ENCODE peak calls at places on chromosomes 3 and 15, in four cellular contexts. One of them, this sample, is unnamed.
A peak's percentile ranks its signal among the peaks of the same experiment; 100 is the strongest.

GRCh38 chr3:172089250-172089649 is 49.9 kb downstream of the FNDC3B start:
- DNase-seq in SK-N-SH: no peak
- DNase-seq in IMR-90: no peak
- DNase-seq in K562: no peak
- DNase-seq in this sample: no peak

GRCh38 chr3:44104668-44105321 is 136.9 kb upstream of the TOPAZ1 start:
- DNase-seq in IMR-90: peak; percentile 16
- DNase-seq in SK-N-SH: no peak
- DNase-seq in K562: no peak
- DNase-seq in this sample: peak; percentile 80

GRCh38 chr3:45896956-45897355 is 10.6 kb downstream of the CCR9 start:
- DNase-seq in K562: no peak
- DNase-seq in IMR-90: peak; percentile 85
- DNase-seq in SK-N-SH: peak; percentile 34
- DNase-seq in this sample: no peak

GRCh38 chr15:76339302-76340197 is 3.0 kb downstream of the ISL2 start:
- DNase-seq in K562: no peak
- DNase-seq in IMR-90: no peak
- DNase-seq in SK-N-SH: peak; percentile 24
- DNase-seq in this sample: no peak

GRCh38 chr3:104632521-104632920 is 734.2 kb upstream of the ALCAM start:
- DNase-seq in K562: no peak
- DNase-seq in IMR-90: no peak
- DNase-seq in SK-N-SH: no peak
- DNase-seq in this sample: no peak

GRCh38 chr15:77015651-77016320 is 20.9 kb downstream of the PSTPIP1 start:
- DNase-seq in K562: no peak
- DNase-seq in SK-N-SH: no peak
- DNase-seq in IMR-90: no peak
- DNase-seq in this sample: no peak

GRCh38 chr3:185677146-185677829 is 91.2 kb downstream of the SENP2 start:
- DNase-seq in IMR-90: peak; percentile 77
- DNase-seq in K562: peak; percentile 57
- DNase-seq in SK-N-SH: peak; percentile 56
- DNase-seq in this sample: peak; percentile 62

GRCh38 chr3:140014831-140015495 is 80.0 kb downstream of the CLSTN2 start:
- DNase-seq in SK-N-SH: no peak
- DNase-seq in K562: no peak
- DNase-seq in IMR-90: no peak
- DNase-seq in this sample: no peak

GRCh38 chr15:76962337-76963013 is 30.9 kb downstream of the RCN2 start:
- DNase-seq in SK-N-SH: no peak
- DNase-seq in IMR-90: no peak
- DNase-seq in K562: peak; percentile 14
- DNase-seq in this sample: no peak

GRCh38 chr15:77577350-77577749 is 55.4 kb downstream of the LINGO1 start:
- DNase-seq in SK-N-SH: peak; percentile 71
- DNase-seq in K562: no peak
- DNase-seq in IMR-90: no peak
- DNase-seq in this sample: no peak

GRCh38 chr3:98778383-98778782 is 15.2 kb downstream of the ST3GAL6 start:
- DNase-seq in IMR-90: peak; percentile 58
- DNase-seq in SK-N-SH: no peak
- DNase-seq in K562: no peak
- DNase-seq in this sample: no peak

GRCh38 chr3:154247806-154248480 is 76.3 kb downstream of the DHX36 start:
- DNase-seq in SK-N-SH: no peak
- DNase-seq in K562: no peak
- DNase-seq in IMR-90: no peak
- DNase-seq in this sample: no peak

GRCh38 chr3:88595025-88595424 is 445.3 kb downstream of the C3orf38 start:
- DNase-seq in IMR-90: no peak
- DNase-seq in SK-N-SH: no peak
- DNase-seq in K562: no peak
- DNase-seq in this sample: no peak

GRCh38 chr3:16767006-16767405 is 117.7 kb upstream of the PLCL2 start:
- DNase-seq in SK-N-SH: no peak
- DNase-seq in IMR-90: no peak
- DNase-seq in K562: no peak
- DNase-seq in this sample: no peak

GRCh38 chr15:96974761-96975160 is 644.3 kb downstream of the NR2F2 start:
- DNase-seq in SK-N-SH: no peak
- DNase-seq in K562: no peak
- DNase-seq in IMR-90: no peak
- DNase-seq in this sample: no peak

GRCh38 chr3:65786891-65787290 is 251.8 kb downstream of the MAGI1 start:
- DNase-seq in IMR-90: no peak
- DNase-seq in SK-N-SH: no peak
- DNase-seq in K562: no peak
- DNase-seq in this sample: no peak

GRCh38 chr15:89132611-89133242 is 44.5 kb downstream of the ABHD2 start:
- DNase-seq in SK-N-SH: no peak
- DNase-seq in IMR-90: no peak
- DNase-seq in K562: no peak
- DNase-seq in this sample: no peak

GRCh38 chr3:51935886-51936755 is 5.6 kb downstream of the RRP9 start:
- DNase-seq in IMR-90: no peak
- DNase-seq in SK-N-SH: no peak
- DNase-seq in K562: no peak
- DNase-seq in this sample: no peak

GRCh38 chr3:156677120-156677479 is 2.7 kb downstream of the TIPARP start:
- DNase-seq in IMR-90: no peak
- DNase-seq in SK-N-SH: no peak
- DNase-seq in K562: no peak
- DNase-seq in this sample: no peak

GRCh38 chr3:54783611-54784010 is 144.2 kb downstream of the LRTM1 start:
- DNase-seq in SK-N-SH: no peak
- DNase-seq in IMR-90: no peak
- DNase-seq in K562: no peak
- DNase-seq in this sample: no peak

GRCh38 chr3:41274944-41275668 is 75.8 kb downstream of the CTNNB1 start:
- DNase-seq in IMR-90: peak; percentile 76
- DNase-seq in K562: no peak
- DNase-seq in SK-N-SH: no peak
- DNase-seq in this sample: peak; percentile 58

GRCh38 chr3:150763841-150764483 is 993 bp upstream of the SIAH2 start:
- DNase-seq in K562: peak; percentile 73
- DNase-seq in IMR-90: peak; percentile 54
- DNase-seq in SK-N-SH: peak; percentile 73
- DNase-seq in this sample: peak; percentile 74
- TF ChIP-seq RCOR1 in K562: no peak
- TF ChIP-seq RCOR1 in IMR-90: no peak
- TF ChIP-seq RCOR1 in SK-N-SH: no peak
- TF ChIP-seq RCOR1 in this sample: no peak

GRCh38 chr15:40032125-40032839 is 6.7 kb downstream of the SRP14 start:
- DNase-seq in K562: no peak
- DNase-seq in IMR-90: no peak
- DNase-seq in SK-N-SH: no peak
- DNase-seq in this sample: no peak
- TF ChIP-seq CTCF in K562: no peak
- TF ChIP-seq CTCF in IMR-90: no peak
- TF ChIP-seq CTCF in SK-N-SH: no peak
- TF ChIP-seq CTCF in this sample: no peak

GRCh38 chr3:122969585-122970453 is 57.7 kb downstream of the SEMA5B start:
- DNase-seq in K562: no peak
- DNase-seq in IMR-90: peak; percentile 50
- DNase-seq in SK-N-SH: no peak
- DNase-seq in this sample: no peak
- TF ChIP-seq RCOR1 in K562: no peak
- TF ChIP-seq RCOR1 in IMR-90: no peak
- TF ChIP-seq RCOR1 in SK-N-SH: no peak
- TF ChIP-seq RCOR1 in this sample: no peak

DNA sequence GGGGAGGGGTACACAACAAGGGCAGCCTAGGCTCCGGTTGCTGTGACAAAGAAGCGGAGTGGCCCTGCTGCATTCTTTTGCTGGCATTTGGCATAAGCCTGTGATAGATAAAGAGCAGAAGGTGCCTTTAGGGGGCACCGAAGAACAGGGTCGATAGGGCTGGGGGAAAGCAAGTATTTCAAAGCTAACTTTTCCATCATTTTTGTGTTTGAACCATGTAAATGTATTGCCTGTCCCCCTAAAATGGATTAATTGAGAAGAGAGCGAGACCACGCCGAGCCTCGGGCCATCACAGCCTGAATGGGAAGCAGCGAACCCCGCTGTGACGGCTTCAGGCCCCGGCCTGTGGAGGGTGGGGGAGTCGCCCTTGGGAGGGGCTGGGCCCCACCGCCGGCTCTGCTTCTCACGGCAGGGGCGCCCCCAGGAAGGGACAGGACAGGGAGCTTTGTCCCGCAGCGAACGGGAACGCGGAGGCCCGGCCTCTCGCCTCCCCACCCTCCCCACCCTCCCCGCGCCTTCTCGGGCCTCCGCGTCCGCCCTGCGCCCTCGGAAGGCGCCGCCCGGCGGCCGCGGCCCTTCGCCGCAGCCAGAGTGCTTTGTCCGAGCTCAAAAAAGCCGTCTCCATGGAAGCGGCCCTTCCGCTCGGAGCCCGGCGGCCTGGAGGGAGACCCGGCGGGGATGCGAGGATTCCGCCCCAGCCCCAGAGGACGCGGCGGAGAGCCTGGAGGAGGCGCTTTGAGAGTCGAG is 32.4 kb upstream of the ALDH1L1 start:
- DNase-seq in IMR-90: peak; percentile 12
- DNase-seq in SK-N-SH: peak; percentile 89
- DNase-seq in K562: no peak
- DNase-seq in this sample: peak; percentile 21
- TF ChIP-seq CTCF in IMR-90: peak; percentile 15
- TF ChIP-seq CTCF in SK-N-SH: peak; percentile 24
- TF ChIP-seq CTCF in K562: peak; percentile 22
- TF ChIP-seq CTCF in this sample: peak; percentile 47

GRCh38 chr3:29392625-29393388 is 111.9 kb downstream of the RBMS3 start:
- DNase-seq in SK-N-SH: no peak
- DNase-seq in K562: no peak
- DNase-seq in IMR-90: no peak
- DNase-seq in this sample: no peak
- TF ChIP-seq RCOR1 in SK-N-SH: no peak
- TF ChIP-seq RCOR1 in K562: no peak
- TF ChIP-seq RCOR1 in IMR-90: no peak
- TF ChIP-seq RCOR1 in this sample: no peak

GRCh38 chr3:138569090-138569489 is 25.0 kb downstream of the CEP70 start:
- DNase-seq in SK-N-SH: no peak
- DNase-seq in K562: no peak
- DNase-seq in IMR-90: peak; percentile 57
- DNase-seq in this sample: no peak

GRCh38 chr3:138573138-138573537 is 20.9 kb downstream of the CEP70 start:
- DNase-seq in K562: no peak
- DNase-seq in IMR-90: no peak
- DNase-seq in SK-N-SH: no peak
- DNase-seq in this sample: no peak

DNA sequence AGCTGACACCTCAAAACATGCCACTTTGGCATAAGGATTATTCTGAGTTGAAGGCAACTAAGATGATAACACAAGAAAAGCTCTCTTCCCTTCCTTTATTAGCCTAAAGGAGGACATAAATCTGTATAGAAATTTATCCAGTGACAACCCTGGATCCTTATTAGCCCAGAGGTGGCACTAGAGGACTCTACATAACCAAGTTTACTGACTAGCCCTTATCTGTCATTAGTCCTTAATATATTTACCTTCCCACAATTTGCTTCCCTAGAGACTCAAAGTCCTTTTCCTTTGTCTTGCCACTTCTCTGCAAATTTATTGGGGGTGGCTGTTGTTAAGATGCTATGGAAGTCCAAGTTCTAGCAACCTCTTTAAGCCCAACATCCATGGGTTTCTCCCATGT is 26.7 kb downstream of the CEP70 start:
- DNase-seq in IMR-90: no peak
- DNase-seq in K562: no peak
- DNase-seq in SK-N-SH: no peak
- DNase-seq in this sample: no peak
- TF ChIP-seq CTCF in IMR-90: no peak
- TF ChIP-seq CTCF in K562: no peak
- TF ChIP-seq CTCF in SK-N-SH: no peak
- TF ChIP-seq CTCF in this sample: peak; percentile 8

GRCh38 chr3:101518421-101518871 is 5.4 kb upstream of the SENP7 start:
- DNase-seq in SK-N-SH: no peak
- DNase-seq in K562: no peak
- DNase-seq in IMR-90: peak; percentile 32
- DNase-seq in this sample: peak; percentile 26
- TF ChIP-seq RCOR1 in SK-N-SH: no peak
- TF ChIP-seq RCOR1 in K562: no peak
- TF ChIP-seq RCOR1 in IMR-90: no peak
- TF ChIP-seq RCOR1 in this sample: no peak

DNA sequence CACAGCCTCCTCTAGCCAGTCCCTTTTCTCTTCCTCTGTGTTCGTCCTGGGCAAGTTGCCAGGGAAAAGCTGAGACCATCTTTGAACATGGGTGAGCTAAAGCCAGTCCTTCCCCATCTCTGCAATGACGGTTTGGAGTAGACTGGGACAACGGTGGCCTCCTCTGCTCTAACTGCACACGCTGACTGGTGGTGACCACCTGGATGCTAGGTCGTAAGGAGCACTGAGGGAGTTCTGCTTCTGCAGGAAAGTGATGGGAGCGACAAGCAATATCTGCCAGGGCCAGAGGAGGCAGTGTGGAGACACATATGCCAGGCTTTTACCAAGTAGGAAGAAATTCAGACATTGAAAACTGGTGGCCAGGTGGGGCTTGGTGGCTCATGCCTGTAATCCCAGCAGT is 111.7 kb downstream of the NUP210 start:
- DNase-seq in K562: peak; percentile 72
- DNase-seq in IMR-90: peak; percentile 38
- DNase-seq in SK-N-SH: peak; percentile 74
- DNase-seq in this sample: peak; percentile 80
- TF ChIP-seq CTCF in K562: peak; percentile 77
- TF ChIP-seq CTCF in IMR-90: peak; percentile 33
- TF ChIP-seq CTCF in SK-N-SH: peak; percentile 59
- TF ChIP-seq CTCF in this sample: peak; percentile 45

GRCh38 chr15:35014265-35014664 is 26.2 kb upstream of the ZNF770 start:
- DNase-seq in IMR-90: no peak
- DNase-seq in SK-N-SH: no peak
- DNase-seq in K562: no peak
- DNase-seq in this sample: no peak

GRCh38 chr15:35023794-35024193 is 35.7 kb upstream of the ZNF770 start:
- DNase-seq in IMR-90: no peak
- DNase-seq in SK-N-SH: no peak
- DNase-seq in K562: no peak
- DNase-seq in this sample: no peak

GRCh38 chr15:35020974-35021373 is 32.9 kb upstream of the ZNF770 start:
- DNase-seq in SK-N-SH: no peak
- DNase-seq in K562: no peak
- DNase-seq in IMR-90: no peak
- DNase-seq in this sample: no peak

GRCh38 chr15:35019401-35020327 is 31.6 kb upstream of the ZNF770 start:
- DNase-seq in K562: no peak
- DNase-seq in IMR-90: peak; percentile 10
- DNase-seq in SK-N-SH: no peak
- DNase-seq in this sample: no peak
- TF ChIP-seq RCOR1 in K562: no peak
- TF ChIP-seq RCOR1 in IMR-90: no peak
- TF ChIP-seq RCOR1 in SK-N-SH: no peak
- TF ChIP-seq RCOR1 in this sample: no peak